ENCODE peak calls at places on chromosome 5, in six cellular contexts. E is Kasumi-1, P is iris pigment epithelial cell, C is choroid plexus epithelial cell, W is activated T-cell treated with anti-CD3 and anti-CD28 coated beads for 1 hour, Y is M059J. S is an unnamed sample.

GRCh38 chr5:377326-377981 is 55.9 kb downstream of the AHRR start:
- DNase-seq in W (no peak), C (no peak), P (no peak), E (no peak), Y (no peak), S (no peak)

GRCh38 chr5:107063511-107063910 is 607.2 kb downstream of the EFNA5 start:
- DNase-seq in P (peak), E (no peak), Y (no peak), W (no peak), C (peak), S (no peak)

GRCh38 chr5:116652903-116653302 is 78.3 kb upstream of the SEMA6A start:
- DNase-seq in E (no peak), C (peak), W (no peak), Y (no peak), P (no peak), S (no peak)

GRCh38 chr5:174410716-174411512 is 313.5 kb upstream of the MSX2 start:
- DNase-seq in Y (peak), W (no peak), P (peak), E (no peak), C (no peak), S (no peak)

GRCh38 chr5:8831854-8832253 is 714.0 kb downstream of the SEMA5A start:
- DNase-seq in C (peak), Y (no peak), P (peak), W (no peak), E (no peak), S (no peak)

GRCh38 chr5:145101246-145101645 is 733.9 kb downstream of the PRELID2 start:
- DNase-seq in W (no peak), P (peak), C (no peak), E (peak), Y (no peak), S (no peak)

GRCh38 chr5:178131446-178131996 is 707 bp downstream of the RMND5B start:
- DNase-seq in P (no peak), E (no peak), W (no peak), Y (no peak), C (no peak), S (no peak)

GRCh38 chr5:28580616-28581015 is 1542.2 kb upstream of the CDH9 start:
- DNase-seq in Y (peak), C (peak), E (no peak), W (no peak), P (peak), S (no peak)

GRCh38 chr5:167759411-167759821 is 532.0 kb upstream of the WWC1 start:
- DNase-seq in P (peak), C (peak), Y (peak), W (no peak), E (no peak), S (no peak)

GRCh38 chr5:159083532-159083931 is 16.2 kb downstream of the EBF1 start:
- DNase-seq in E (no peak), P (no peak), W (no peak), Y (no peak), C (no peak), S (no peak)

GRCh38 chr5:57438162-57438561 is 44.4 kb downstream of the ACTBL2 start:
- DNase-seq in P (peak), Y (no peak), C (peak), W (no peak), E (no peak), S (no peak)

GRCh38 chr5:142979636-142980035 is 209.5 kb downstream of the ARHGAP26 start:
- DNase-seq in P (no peak), C (no peak), E (no peak), Y (peak), W (no peak), S (no peak)

GRCh38 chr5:111603446-111603827 is 91.1 kb upstream of the STARD4 start:
- DNase-seq in P (peak), C (peak), W (no peak), E (no peak), Y (peak), S (no peak)

GRCh38 chr5:140093179-140093578 is 20.7 kb upstream of the PURA start:
- DNase-seq in E (no peak), W (no peak), C (no peak), P (no peak), Y (no peak), S (no peak)

GRCh38 chr5:72478684-72479083 is 28.5 kb downstream of the ZNF366 start:
- DNase-seq in Y (peak), E (no peak), W (no peak), C (no peak), P (peak), S (no peak)

GRCh38 chr5:167489202-167489601 is 802.2 kb upstream of the WWC1 start:
- DNase-seq in C (peak), W (no peak), E (no peak), Y (peak), P (peak), S (no peak)

GRCh38 chr5:134139891-134140469 is 25.5 kb downstream of the TCF7 start:
- DNase-seq in W (no peak), E (no peak), C (no peak), P (no peak), Y (no peak), S (no peak)